ENCODE peak calls at places on chromosomes 12 and 14, in six cellular contexts. Q, L, Y, F, V and D are unnamed samples.

GRCh38 chr12:110254971-110255540 is 26.0 kb upstream of the ATP2A2 start:
- DNase-seq in Q (no peak), L (no peak), Y (no peak), F (no peak), V (no peak), D (no peak)

GRCh38 chr14:49880267-49881064 is 12.4 kb upstream of the ARF6 start:
- DNase-seq in Q (peak), L (no peak), Y (no peak), F (peak), V (no peak), D (no peak)

GRCh38 chr14:22577334-22577908 is 11.6 kb downstream of the DAD1 start:
- DNase-seq in Q (no peak), L (no peak), Y (no peak), F (no peak), V (no peak), D (no peak)

GRCh38 chr12:59036973-59037807 is 116.9 kb upstream of the LRIG3 start:
- DNase-seq in Q (peak), L (no peak), Y (no peak), F (peak), V (no peak), D (peak)

GRCh38 chr12:121005346-121005815 is 10.9 kb downstream of the C12orf43 start:
- DNase-seq in Q (peak), L (peak), Y (peak), F (peak), V (peak), D (peak)

GRCh38 chr12:5251786-5252185 is 180.1 kb upstream of the NTF3 start:
- DNase-seq in Q (no peak), L (no peak), Y (no peak), F (no peak), V (no peak), D (no peak)

GRCh38 chr14:67251573-67252226 is 10.5 kb downstream of the PALS1 start:
- DNase-seq in Q (peak), L (no peak), Y (no peak), F (peak), V (no peak), D (no peak)

GRCh38 chr12:121632069-121632970 is 6.0 kb downstream of the ORAI1 start:
- DNase-seq in Q (no peak), L (no peak), Y (peak), F (peak), V (no peak), D (no peak)

GRCh38 chr12:51631591-51631990 is 40.6 kb downstream of the SCN8A start:
- DNase-seq in Q (peak), L (peak), Y (no peak), F (peak), V (peak), D (no peak)

GRCh38 chr14:74333909-74334308 is 14.4 kb upstream of the VRTN start:
- DNase-seq in Q (peak), L (no peak), Y (no peak), F (peak), V (peak), D (peak)

GRCh38 chr12:6632026-6632978 is 3.5 kb downstream of the LPAR5 start:
- DNase-seq in Q (no peak), L (no peak), Y (no peak), F (no peak), V (no peak), D (no peak)

GRCh38 chr12:48988030-48988649 is 10.0 kb downstream of the WNT1 start:
- DNase-seq in Q (peak), L (peak), Y (peak), F (peak), V (no peak), D (no peak)

GRCh38 chr14:63504628-63505027 is 38.5 kb downstream of the PPP2R5E start:
- DNase-seq in Q (no peak), L (no peak), Y (no peak), F (no peak), V (no peak), D (no peak)

GRCh38 chr12:106090586-106091411 is 48.0 kb downstream of the NUAK1 start:
- DNase-seq in Q (peak), L (peak), Y (no peak), F (peak), V (no peak), D (no peak)

GRCh38 chr14:67987596-67987995 is 168.0 kb downstream of the RAD51B start:
- DNase-seq in Q (peak), L (peak), Y (no peak), F (peak), V (peak), D (peak)